ENCODE peak calls at places on chromosomes 12 and 14, in ten cellular contexts. M, V, N, S, P, X, K, F, C and A are unnamed samples.

GRCh38 chr12:111425655-111426054 is 19.9 kb downstream of the SH2B3 start:
- DNase-seq in M (peak), V (no peak), N (no peak), S (no peak), P (no peak), X (no peak), K (no peak), F (no peak), C (no peak), A (no peak)

GRCh38 chr12:117231750-117232149 is 41.5 kb upstream of the FBXO21 start:
- DNase-seq in M (no peak), V (no peak), N (no peak), S (no peak), P (no peak), X (no peak), K (no peak), F (peak), C (no peak), A (no peak)

GRCh38 chr14:30223966-30224365 is 296.3 kb upstream of the PRKD1 start:
- DNase-seq in M (no peak), V (no peak), N (peak), S (peak), P (no peak), X (no peak), K (no peak), F (no peak), C (no peak), A (no peak)

GRCh38 chr14:104118006-104118844 is 20.2 kb upstream of the KIF26A start:
- DNase-seq in M (no peak), V (no peak), N (no peak), S (no peak), P (no peak), X (peak), K (no peak), F (peak), C (no peak), A (no peak)

GRCh38 chr12:26823391-26823790 is 9.6 kb downstream of the ITPR2 start:
- DNase-seq in M (peak), V (no peak), N (no peak), S (no peak), P (no peak), X (no peak), K (no peak), F (no peak), C (no peak), A (no peak)

GRCh38 chr14:56703947-56704346 is 106.3 kb downstream of the OTX2 start:
- DNase-seq in M (no peak), V (no peak), N (no peak), S (no peak), P (no peak), X (no peak), K (no peak), F (no peak), C (no peak), A (no peak)

GRCh38 chr12:101768781-101769180 is 29.5 kb upstream of the SYCP3 start:
- DNase-seq in M (no peak), V (no peak), N (no peak), S (no peak), P (no peak), X (no peak), K (no peak), F (no peak), C (no peak), A (no peak)

GRCh38 chr14:99803106-99803437 is 9.9 kb downstream of the EML1 start:
- DNase-seq in M (no peak), V (no peak), N (no peak), S (no peak), P (no peak), X (peak), K (no peak), F (no peak), C (no peak), A (no peak)

GRCh38 chr14:93975791-93976476 is 436 bp downstream of the ASB2 start:
- DNase-seq in M (no peak), V (no peak), N (no peak), S (no peak), P (no peak), X (no peak), K (no peak), F (no peak), C (no peak), A (no peak)

GRCh38 chr14:93974299-93974698 is 2.1 kb downstream of the ASB2 start:
- DNase-seq in M (no peak), V (no peak), N (no peak), S (no peak), P (no peak), X (no peak), K (no peak), F (no peak), C (no peak), A (no peak)

GRCh38 chr14:93973607-93974006 is 2.8 kb downstream of the ASB2 start:
- DNase-seq in M (no peak), V (no peak), N (no peak), S (no peak), P (no peak), X (no peak), K (no peak), F (no peak), C (no peak), A (no peak)

GRCh38 chr14:93976477-93977057 is at the start of gene ASB2:
- DNase-seq in M (peak), V (no peak), N (no peak), S (peak), P (peak), X (no peak), K (no peak), F (no peak), C (peak), A (no peak)

GRCh38 chr14:93974833-93975232 is 1.5 kb downstream of the ASB2 start:
- DNase-seq in M (no peak), V (no peak), N (no peak), S (no peak), P (no peak), X (no peak), K (no peak), F (no peak), C (no peak), A (no peak)
- TF ChIP-seq POLR2A in M (no peak), V (no peak), N (no peak), S (no peak), P (no peak), X (no peak), K (no peak), F (no peak), C (peak), A (no peak)

GRCh38 chr12:48691826-48692473 is 9.9 kb upstream of the KANSL2 start:
- DNase-seq in M (no peak), V (no peak), N (no peak), S (no peak), P (no peak), X (no peak), K (no peak), F (no peak), C (no peak), A (no peak)

GRCh38 chr12:48695859-48696258 is 13.8 kb upstream of the KANSL2 start:
- DNase-seq in M (no peak), V (no peak), N (no peak), S (no peak), P (no peak), X (no peak), K (no peak), F (no peak), C (no peak), A (no peak)

GRCh38 chr12:48690990-48691389 is 9.0 kb upstream of the KANSL2 start:
- DNase-seq in M (no peak), V (no peak), N (no peak), S (no peak), P (no peak), X (no peak), K (no peak), F (no peak), C (no peak), A (no peak)

GRCh38 chr12:48694038-48694437 is 12.0 kb upstream of the KANSL2 start:
- DNase-seq in M (no peak), V (no peak), N (no peak), S (no peak), P (no peak), X (no peak), K (no peak), F (no peak), C (no peak), A (no peak)

GRCh38 chr12:48693572-48693971 is 11.5 kb upstream of the KANSL2 start:
- DNase-seq in M (no peak), V (no peak), N (no peak), S (no peak), P (no peak), X (no peak), K (no peak), F (no peak), C (no peak), A (no peak)
- TF ChIP-seq POLR2A in M (no peak), V (no peak), N (no peak), S (no peak), P (no peak), X (no peak), K (no peak), F (no peak), C (no peak), A (no peak)

GRCh38 chr12:54230555-54230954 is 41.8 kb upstream of the SMUG1 start:
- DNase-seq in M (no peak), V (no peak), N (no peak), S (no peak), P (no peak), X (no peak), K (no peak), F (no peak), C (no peak), A (no peak)
- TF ChIP-seq POLR2A in M (no peak), V (no peak), N (no peak), S (no peak), P (no peak), X (no peak), K (no peak), F (no peak), C (no peak), A (no peak)

GRCh38 chr14:61308198-61308597 is 13.2 kb upstream of the PRKCH start:
- DNase-seq in M (no peak), V (no peak), N (no peak), S (no peak), P (no peak), X (no peak), K (no peak), F (no peak), C (no peak), A (no peak)
- TF ChIP-seq POLR2A in M (no peak), V (no peak), N (no peak), S (no peak), P (no peak), X (no peak), K (no peak), F (no peak), C (no peak), A (no peak)

GRCh38 chr14:21476925-21477681 is at the start of the genes RAB2B and TOX4:
- DNase-seq in M (peak), V (peak), N (peak), S (peak), P (peak), X (peak), K (peak), F (peak), C (peak), A (peak)

GRCh38 chr14:21475767-21476525 is 813 bp downstream of the RAB2B start:
- DNase-seq in M (no peak), V (no peak), N (no peak), S (no peak), P (no peak), X (no peak), K (no peak), F (no peak), C (no peak), A (no peak)

DNA sequence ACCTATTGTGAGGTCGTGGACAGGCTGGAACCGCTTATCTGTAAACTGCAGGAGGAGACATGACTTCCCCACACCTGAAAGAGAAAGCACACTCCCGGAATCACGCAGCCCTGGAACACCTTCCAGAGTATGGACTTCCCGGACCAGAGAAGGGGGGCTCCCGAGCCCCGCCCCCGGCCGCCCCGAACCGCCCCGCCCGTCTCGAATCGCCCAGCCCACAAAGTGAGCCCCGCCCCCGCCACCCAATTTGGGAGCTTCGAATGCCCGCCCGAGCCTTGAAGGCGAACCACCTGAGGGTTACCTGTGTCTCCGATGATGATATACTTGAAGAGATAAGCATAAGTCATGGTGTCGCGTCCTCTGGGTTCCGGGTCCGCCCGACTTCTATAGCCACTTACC is 234 bp downstream of the RAB2B start:
- DNase-seq in M (no peak), V (peak), N (peak), S (no peak), P (peak), X (peak), K (peak), F (no peak), C (peak), A (peak)
- TF ChIP-seq POLR2A in M (no peak), V (no peak), N (no peak), S (no peak), P (no peak), X (no peak), K (no peak), F (no peak), C (no peak), A (no peak)

GRCh38 chr12:53180931-53181645 is 363 bp upstream of the CSAD start:
- DNase-seq in M (peak), V (no peak), N (peak), S (peak), P (peak), X (no peak), K (peak), F (peak), C (peak), A (peak)
- TF ChIP-seq POLR2A in M (no peak), V (no peak), N (peak), S (no peak), P (no peak), X (no peak), K (no peak), F (peak), C (no peak), A (peak)